ENCODE peak calls at places on chromosomes 13 and 19, in nine cellular contexts. One of them, this sample, is unnamed.

GRCh38 chr13:64371045-64371444 is 2859.1 kb downstream of the PCDH9 start:
- DNase-seq in left ventricle myocardium inferior: no peak
- DNase-seq in SHP77: no peak
- DNase-seq in cardiac fibroblast: peak
- DNase-seq in LHCN-M2: peak
- DNase-seq in bronchial epithelial cell: peak
- DNase-seq in foreskin keratinocyte: peak
- DNase-seq in psoas muscle: no peak
- DNase-seq in HS-5: peak
- DNase-seq in this sample: no peak

GRCh38 chr19:42410371-42410770 is 16.8 kb downstream of the LIPE start:
- DNase-seq in psoas muscle: no peak
- DNase-seq in bronchial epithelial cell: no peak
- DNase-seq in HS-5: no peak
- DNase-seq in cardiac fibroblast: no peak
- DNase-seq in foreskin keratinocyte: no peak
- DNase-seq in LHCN-M2: no peak
- DNase-seq in SHP77: no peak
- DNase-seq in left ventricle myocardium inferior: no peak
- DNase-seq in this sample: no peak

GRCh38 chr19:51651216-51651846 is 4.7 kb upstream of the SIGLEC14 start:
- DNase-seq in left ventricle myocardium inferior: peak
- DNase-seq in LHCN-M2: no peak
- DNase-seq in psoas muscle: no peak
- DNase-seq in SHP77: no peak
- DNase-seq in cardiac fibroblast: no peak
- DNase-seq in HS-5: no peak
- DNase-seq in bronchial epithelial cell: no peak
- DNase-seq in foreskin keratinocyte: no peak
- DNase-seq in this sample: peak

GRCh38 chr13:75787249-75787940 is 151.3 kb downstream of the LMO7 start:
- DNase-seq in HS-5: no peak
- DNase-seq in cardiac fibroblast: peak
- DNase-seq in LHCN-M2: peak
- DNase-seq in left ventricle myocardium inferior: no peak
- DNase-seq in psoas muscle: no peak
- DNase-seq in bronchial epithelial cell: peak
- DNase-seq in foreskin keratinocyte: no peak
- DNase-seq in SHP77: no peak
- DNase-seq in this sample: no peak

GRCh38 chr19:47518139-47518538 is 3.3 kb upstream of the NAPA start:
- DNase-seq in bronchial epithelial cell: peak
- DNase-seq in cardiac fibroblast: no peak
- DNase-seq in LHCN-M2: peak
- DNase-seq in HS-5: no peak
- DNase-seq in foreskin keratinocyte: peak
- DNase-seq in psoas muscle: no peak
- DNase-seq in left ventricle myocardium inferior: no peak
- DNase-seq in SHP77: no peak
- DNase-seq in this sample: no peak

GRCh38 chr13:44801990-44802389 is 187.3 kb downstream of the NUFIP1 start:
- DNase-seq in LHCN-M2: peak
- DNase-seq in foreskin keratinocyte: peak
- DNase-seq in cardiac fibroblast: peak
- DNase-seq in bronchial epithelial cell: peak
- DNase-seq in psoas muscle: no peak
- DNase-seq in left ventricle myocardium inferior: no peak
- DNase-seq in HS-5: no peak
- DNase-seq in SHP77: no peak
- DNase-seq in this sample: no peak

GRCh38 chr13:89199138-89199537 is 1528.0 kb downstream of the SLITRK5 start:
- DNase-seq in HS-5: peak
- DNase-seq in psoas muscle: no peak
- DNase-seq in left ventricle myocardium inferior: no peak
- DNase-seq in cardiac fibroblast: no peak
- DNase-seq in SHP77: no peak
- DNase-seq in foreskin keratinocyte: peak
- DNase-seq in bronchial epithelial cell: peak
- DNase-seq in LHCN-M2: no peak
- DNase-seq in this sample: no peak

GRCh38 chr19:30379841-30380610 is 7.8 kb downstream of the ZNF536 start:
- DNase-seq in left ventricle myocardium inferior: no peak
- DNase-seq in cardiac fibroblast: no peak
- DNase-seq in SHP77: no peak
- DNase-seq in HS-5: no peak
- DNase-seq in psoas muscle: no peak
- DNase-seq in LHCN-M2: no peak
- DNase-seq in bronchial epithelial cell: no peak
- DNase-seq in foreskin keratinocyte: no peak
- DNase-seq in this sample: no peak

GRCh38 chr13:113364371-113364932 is 522 bp upstream of the GRTP1 start:
- DNase-seq in foreskin keratinocyte: no peak
- DNase-seq in SHP77: no peak
- DNase-seq in bronchial epithelial cell: no peak
- DNase-seq in left ventricle myocardium inferior: no peak
- DNase-seq in HS-5: no peak
- DNase-seq in psoas muscle: peak
- DNase-seq in cardiac fibroblast: no peak
- DNase-seq in LHCN-M2: no peak
- DNase-seq in this sample: no peak

This sample was measured in RPMI8226.